ENCODE peak calls at places on chromosomes 16 and 17, in ten cellular contexts. One of them, this sample, is unnamed.

GRCh38 chr17:45656527-45657181 is 127.5 kb upstream of the CRHR1 start:
- DNase-seq in progenitor cell of endocrine pancreas: no peak
- DNase-seq in heart left ventricle: no peak
- DNase-seq in left ventricle myocardium inferior: no peak
- DNase-seq in CD4-positive, alpha-beta T cell: no peak
- DNase-seq in type B pancreatic cell: no peak
- DNase-seq in GM12865: no peak
- DNase-seq in mucosa of descending colon: no peak
- DNase-seq in right atrium auricular region: no peak
- DNase-seq in PC-3: no peak
- DNase-seq in this sample: no peak

GRCh38 chr17:44829558-44830358 is at the start of gene GJC1:
- DNase-seq in progenitor cell of endocrine pancreas: peak
- DNase-seq in heart left ventricle: peak
- DNase-seq in left ventricle myocardium inferior: peak
- DNase-seq in CD4-positive, alpha-beta T cell: no peak
- DNase-seq in type B pancreatic cell: peak
- DNase-seq in GM12865: peak
- DNase-seq in mucosa of descending colon: no peak
- DNase-seq in right atrium auricular region: no peak
- DNase-seq in PC-3: peak
- DNase-seq in this sample: peak

GRCh38 chr17:50365649-50366393 is 7.2 kb downstream of the MRPL27 start:
- DNase-seq in progenitor cell of endocrine pancreas: no peak
- DNase-seq in heart left ventricle: no peak
- DNase-seq in left ventricle myocardium inferior: no peak
- DNase-seq in CD4-positive, alpha-beta T cell: no peak
- DNase-seq in type B pancreatic cell: no peak
- DNase-seq in GM12865: no peak
- DNase-seq in mucosa of descending colon: no peak
- DNase-seq in right atrium auricular region: no peak
- DNase-seq in PC-3: no peak
- DNase-seq in this sample: no peak

GRCh38 chr16:18846416-18846815 is 45.1 kb upstream of the ARL6IP1 start:
- DNase-seq in progenitor cell of endocrine pancreas: no peak
- DNase-seq in heart left ventricle: no peak
- DNase-seq in left ventricle myocardium inferior: no peak
- DNase-seq in CD4-positive, alpha-beta T cell: no peak
- DNase-seq in type B pancreatic cell: no peak
- DNase-seq in GM12865: no peak
- DNase-seq in mucosa of descending colon: no peak
- DNase-seq in right atrium auricular region: no peak
- DNase-seq in PC-3: no peak
- DNase-seq in this sample: no peak

GRCh38 chr17:9432121-9432866 is 143.3 kb downstream of the STX8 start:
- DNase-seq in progenitor cell of endocrine pancreas: no peak
- DNase-seq in heart left ventricle: no peak
- DNase-seq in left ventricle myocardium inferior: no peak
- DNase-seq in CD4-positive, alpha-beta T cell: no peak
- DNase-seq in type B pancreatic cell: no peak
- DNase-seq in GM12865: peak
- DNase-seq in mucosa of descending colon: no peak
- DNase-seq in right atrium auricular region: no peak
- DNase-seq in PC-3: no peak
- DNase-seq in this sample: peak

GRCh38 chr17:49777577-49777976 is 10.9 kb upstream of the KAT7 start:
- DNase-seq in progenitor cell of endocrine pancreas: no peak
- DNase-seq in heart left ventricle: no peak
- DNase-seq in left ventricle myocardium inferior: no peak
- DNase-seq in CD4-positive, alpha-beta T cell: no peak
- DNase-seq in type B pancreatic cell: no peak
- DNase-seq in GM12865: no peak
- DNase-seq in mucosa of descending colon: no peak
- DNase-seq in right atrium auricular region: no peak
- DNase-seq in PC-3: no peak
- DNase-seq in this sample: no peak

GRCh38 chr16:68907297-68907999 is 64.1 kb downstream of the TANGO6 start:
- DNase-seq in progenitor cell of endocrine pancreas: no peak
- DNase-seq in heart left ventricle: no peak
- DNase-seq in left ventricle myocardium inferior: no peak
- DNase-seq in CD4-positive, alpha-beta T cell: no peak
- DNase-seq in type B pancreatic cell: no peak
- DNase-seq in GM12865: no peak
- DNase-seq in mucosa of descending colon: no peak
- DNase-seq in right atrium auricular region: no peak
- DNase-seq in PC-3: no peak
- DNase-seq in this sample: no peak

GRCh38 chr16:69286941-69287713 is 24.0 kb upstream of the VPS4A start:
- DNase-seq in progenitor cell of endocrine pancreas: no peak
- DNase-seq in heart left ventricle: peak
- DNase-seq in left ventricle myocardium inferior: peak
- DNase-seq in CD4-positive, alpha-beta T cell: peak
- DNase-seq in type B pancreatic cell: no peak
- DNase-seq in GM12865: peak
- DNase-seq in mucosa of descending colon: no peak
- DNase-seq in right atrium auricular region: peak
- DNase-seq in PC-3: peak
- DNase-seq in this sample: peak

GRCh38 chr16:24846548-24847357 is 990 bp downstream of the SLC5A11 start:
- DNase-seq in progenitor cell of endocrine pancreas: no peak
- DNase-seq in heart left ventricle: no peak
- DNase-seq in left ventricle myocardium inferior: no peak
- DNase-seq in CD4-positive, alpha-beta T cell: no peak
- DNase-seq in type B pancreatic cell: no peak
- DNase-seq in GM12865: no peak
- DNase-seq in mucosa of descending colon: no peak
- DNase-seq in right atrium auricular region: peak
- DNase-seq in PC-3: no peak
- DNase-seq in this sample: no peak

GRCh38 chr17:56596741-56597494 is 3.4 kb downstream of the NOG start:
- DNase-seq in progenitor cell of endocrine pancreas: no peak
- DNase-seq in heart left ventricle: no peak
- DNase-seq in left ventricle myocardium inferior: no peak
- DNase-seq in CD4-positive, alpha-beta T cell: no peak
- DNase-seq in type B pancreatic cell: no peak
- DNase-seq in GM12865: no peak
- DNase-seq in mucosa of descending colon: no peak
- DNase-seq in right atrium auricular region: no peak
- DNase-seq in PC-3: no peak
- DNase-seq in this sample: no peak

GRCh38 chr16:89619880-89620279 is 6.4 kb downstream of the DPEP1 start:
- DNase-seq in progenitor cell of endocrine pancreas: no peak
- DNase-seq in heart left ventricle: no peak
- DNase-seq in left ventricle myocardium inferior: no peak
- DNase-seq in CD4-positive, alpha-beta T cell: no peak
- DNase-seq in type B pancreatic cell: no peak
- DNase-seq in GM12865: no peak
- DNase-seq in mucosa of descending colon: no peak
- DNase-seq in right atrium auricular region: no peak
- DNase-seq in PC-3: no peak
- DNase-seq in this sample: no peak

GRCh38 chr16:47073223-47074155 is 70.3 kb downstream of the NETO2 start:
- DNase-seq in progenitor cell of endocrine pancreas: no peak
- DNase-seq in heart left ventricle: no peak
- DNase-seq in left ventricle myocardium inferior: no peak
- DNase-seq in CD4-positive, alpha-beta T cell: no peak
- DNase-seq in type B pancreatic cell: no peak
- DNase-seq in GM12865: no peak
- DNase-seq in mucosa of descending colon: no peak
- DNase-seq in right atrium auricular region: no peak
- DNase-seq in PC-3: no peak
- DNase-seq in this sample: no peak

GRCh38 chr17:48510381-48510760 is 20.4 kb downstream of the HOXB1 start:
- DNase-seq in progenitor cell of endocrine pancreas: no peak
- DNase-seq in heart left ventricle: no peak
- DNase-seq in left ventricle myocardium inferior: no peak
- DNase-seq in CD4-positive, alpha-beta T cell: no peak
- DNase-seq in type B pancreatic cell: no peak
- DNase-seq in GM12865: no peak
- DNase-seq in mucosa of descending colon: no peak
- DNase-seq in right atrium auricular region: no peak
- DNase-seq in PC-3: no peak
- DNase-seq in this sample: no peak

GRCh38 chr17:48513097-48513496 is 17.7 kb downstream of the HOXB1 start:
- DNase-seq in progenitor cell of endocrine pancreas: no peak
- DNase-seq in heart left ventricle: no peak
- DNase-seq in left ventricle myocardium inferior: no peak
- DNase-seq in CD4-positive, alpha-beta T cell: no peak
- DNase-seq in type B pancreatic cell: no peak
- DNase-seq in GM12865: peak
- DNase-seq in mucosa of descending colon: no peak
- DNase-seq in right atrium auricular region: no peak
- DNase-seq in PC-3: no peak
- DNase-seq in this sample: no peak

GRCh38 chr17:48514483-48514876 is 16.3 kb downstream of the HOXB1 start:
- DNase-seq in progenitor cell of endocrine pancreas: no peak
- DNase-seq in heart left ventricle: no peak
- DNase-seq in left ventricle myocardium inferior: no peak
- DNase-seq in CD4-positive, alpha-beta T cell: no peak
- DNase-seq in type B pancreatic cell: no peak
- DNase-seq in GM12865: peak
- DNase-seq in mucosa of descending colon: no peak
- DNase-seq in right atrium auricular region: no peak
- DNase-seq in PC-3: no peak
- DNase-seq in this sample: no peak

GRCh38 chr17:48513653-48514482 is 16.9 kb downstream of the HOXB1 start:
- DNase-seq in progenitor cell of endocrine pancreas: no peak
- DNase-seq in heart left ventricle: no peak
- DNase-seq in left ventricle myocardium inferior: no peak
- DNase-seq in CD4-positive, alpha-beta T cell: no peak
- DNase-seq in type B pancreatic cell: no peak
- DNase-seq in GM12865: peak
- DNase-seq in mucosa of descending colon: no peak
- DNase-seq in right atrium auricular region: no peak
- DNase-seq in PC-3: no peak
- DNase-seq in this sample: no peak

GRCh38 chr17:48510761-48511604 is 19.8 kb downstream of the HOXB1 start:
- DNase-seq in progenitor cell of endocrine pancreas: no peak
- DNase-seq in heart left ventricle: no peak
- DNase-seq in left ventricle myocardium inferior: no peak
- DNase-seq in CD4-positive, alpha-beta T cell: no peak
- DNase-seq in type B pancreatic cell: no peak
- DNase-seq in GM12865: peak
- DNase-seq in mucosa of descending colon: no peak
- DNase-seq in right atrium auricular region: no peak
- DNase-seq in PC-3: peak
- DNase-seq in this sample: no peak
- TF ChIP-seq CTCF in progenitor cell of endocrine pancreas: no peak
- TF ChIP-seq CTCF in heart left ventricle: no peak
- TF ChIP-seq CTCF in left ventricle myocardium inferior: no peak
- TF ChIP-seq CTCF in CD4-positive, alpha-beta T cell: no peak
- TF ChIP-seq CTCF in type B pancreatic cell: no peak
- TF ChIP-seq CTCF in GM12865: no peak
- TF ChIP-seq CTCF in mucosa of descending colon: no peak
- TF ChIP-seq CTCF in right atrium auricular region: no peak
- TF ChIP-seq CTCF in PC-3: no peak
- TF ChIP-seq CTCF in this sample: no peak

DNA sequence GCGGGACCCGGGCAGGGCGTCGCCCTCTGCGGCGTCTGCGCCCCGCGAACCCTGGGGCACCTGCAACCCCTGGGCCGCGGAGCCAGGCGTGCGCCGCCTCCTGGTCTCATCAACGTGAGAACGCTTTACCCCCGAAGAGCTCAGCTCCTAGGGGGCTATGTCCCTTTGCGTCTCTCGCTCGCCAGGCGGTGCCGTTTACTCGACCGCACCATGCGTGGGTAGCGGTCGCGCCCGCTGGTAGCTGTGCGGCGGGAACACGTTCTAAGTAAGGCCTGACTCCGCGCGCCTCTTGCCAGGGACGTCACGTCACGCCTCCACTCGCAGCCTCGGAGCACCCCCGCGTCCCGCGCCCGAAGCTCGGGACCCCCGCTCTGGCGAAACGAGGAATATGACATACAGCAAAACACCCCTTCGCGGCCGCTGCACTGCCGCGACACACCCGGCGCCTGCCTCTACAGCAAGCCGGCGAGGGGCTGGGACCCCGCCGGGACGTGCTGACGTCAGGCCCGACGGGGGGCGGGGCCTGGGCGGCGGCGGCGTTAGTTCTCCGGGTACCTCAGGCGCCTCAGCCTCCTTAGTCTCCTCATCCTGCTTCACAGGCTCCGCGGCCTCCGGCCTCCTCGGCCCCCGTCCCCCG is at the start of gene RAB11FIP3:
- DNase-seq in progenitor cell of endocrine pancreas: peak
- DNase-seq in heart left ventricle: peak
- DNase-seq in left ventricle myocardium inferior: peak
- DNase-seq in CD4-positive, alpha-beta T cell: peak
- DNase-seq in type B pancreatic cell: peak
- DNase-seq in GM12865: peak
- DNase-seq in mucosa of descending colon: peak
- DNase-seq in right atrium auricular region: peak
- DNase-seq in PC-3: peak
- DNase-seq in this sample: peak
- TF ChIP-seq CTCF in progenitor cell of endocrine pancreas: peak
- TF ChIP-seq CTCF in heart left ventricle: no peak
- TF ChIP-seq CTCF in left ventricle myocardium inferior: peak
- TF ChIP-seq CTCF in CD4-positive, alpha-beta T cell: peak
- TF ChIP-seq CTCF in type B pancreatic cell: peak
- TF ChIP-seq CTCF in GM12865: peak
- TF ChIP-seq CTCF in mucosa of descending colon: no peak
- TF ChIP-seq CTCF in right atrium auricular region: peak
- TF ChIP-seq CTCF in PC-3: peak
- TF ChIP-seq CTCF in this sample: no peak

DNA sequence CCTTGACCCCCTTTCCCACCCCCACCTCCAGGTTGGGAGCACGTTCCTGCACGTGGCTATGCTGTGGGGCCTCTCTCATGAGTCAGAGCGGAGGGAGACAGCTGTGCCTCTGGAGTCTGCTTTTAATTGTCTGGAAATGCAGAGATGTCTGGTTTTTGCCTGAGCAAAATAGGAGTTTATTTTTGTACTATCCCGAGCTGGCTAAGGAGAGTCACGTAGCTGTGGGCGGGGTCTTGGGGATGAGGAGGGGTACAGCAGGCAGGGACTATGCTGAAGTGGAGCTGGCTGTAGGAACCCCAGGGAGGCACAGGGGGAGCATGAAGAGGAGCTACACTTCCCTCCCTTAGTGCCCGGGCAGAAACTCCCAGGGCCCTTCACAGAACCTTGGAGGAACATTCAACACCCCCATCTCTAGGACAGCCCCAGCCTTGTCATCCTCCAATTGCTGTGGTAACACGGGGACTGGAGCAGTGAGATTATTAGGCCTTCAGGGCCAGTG is 44.7 kb upstream of the LGALS9 start:
- DNase-seq in progenitor cell of endocrine pancreas: no peak
- DNase-seq in heart left ventricle: no peak
- DNase-seq in left ventricle myocardium inferior: no peak
- DNase-seq in CD4-positive, alpha-beta T cell: no peak
- DNase-seq in type B pancreatic cell: no peak
- DNase-seq in GM12865: no peak
- DNase-seq in mucosa of descending colon: no peak
- DNase-seq in right atrium auricular region: no peak
- DNase-seq in PC-3: no peak
- DNase-seq in this sample: no peak
- TF ChIP-seq CTCF in progenitor cell of endocrine pancreas: no peak
- TF ChIP-seq CTCF in heart left ventricle: no peak
- TF ChIP-seq CTCF in left ventricle myocardium inferior: no peak
- TF ChIP-seq CTCF in CD4-positive, alpha-beta T cell: no peak
- TF ChIP-seq CTCF in type B pancreatic cell: no peak
- TF ChIP-seq CTCF in GM12865: no peak
- TF ChIP-seq CTCF in mucosa of descending colon: no peak
- TF ChIP-seq CTCF in right atrium auricular region: no peak
- TF ChIP-seq CTCF in PC-3: no peak
- TF ChIP-seq CTCF in this sample: no peak

GRCh38 chr17:10844667-10845387 is 6.9 kb upstream of the PIRT start:
- DNase-seq in progenitor cell of endocrine pancreas: peak
- DNase-seq in heart left ventricle: peak
- DNase-seq in left ventricle myocardium inferior: peak
- DNase-seq in CD4-positive, alpha-beta T cell: peak
- DNase-seq in type B pancreatic cell: peak
- DNase-seq in GM12865: peak
- DNase-seq in mucosa of descending colon: peak
- DNase-seq in right atrium auricular region: peak
- DNase-seq in PC-3: peak
- DNase-seq in this sample: peak
- TF ChIP-seq CTCF in progenitor cell of endocrine pancreas: peak
- TF ChIP-seq CTCF in heart left ventricle: peak
- TF ChIP-seq CTCF in left ventricle myocardium inferior: peak
- TF ChIP-seq CTCF in CD4-positive, alpha-beta T cell: peak
- TF ChIP-seq CTCF in type B pancreatic cell: peak
- TF ChIP-seq CTCF in GM12865: peak
- TF ChIP-seq CTCF in mucosa of descending colon: peak
- TF ChIP-seq CTCF in right atrium auricular region: peak
- TF ChIP-seq CTCF in PC-3: peak
- TF ChIP-seq CTCF in this sample: peak